ENCODE peak calls at places on chromosomes 11 and 22, in six cellular contexts. Z is heart left ventricle, R is GM12891, S is uterus, A is A549, G is transverse colon. T is an unnamed sample.

GRCh38 chr22:41425704-41426365 is 20.8 kb downstream of the TOB2 start:
- DNase-seq in S (no peak), A (no peak), G (no peak), Z (no peak), R (no peak), T (no peak)

GRCh38 chr11:68792400-68792955 is 41.2 kb upstream of the TESMIN start:
- DNase-seq in G (no peak), R (no peak), A (no peak), S (no peak), Z (no peak), T (no peak)

GRCh38 chr11:111829185-111829968 is 42.0 kb downstream of the ALG9 start:
- DNase-seq in A (no peak), S (no peak), R (no peak), Z (no peak), G (no peak), T (no peak)

GRCh38 chr11:36431429-36432092 is 78.5 kb downstream of the TRAF6 start:
- DNase-seq in Z (no peak), R (no peak), A (peak), S (peak), G (peak), T (no peak)

GRCh38 chr22:27223317-27224177 is 566.2 kb downstream of the MIAT start:
- DNase-seq in R (no peak), A (peak), Z (no peak), G (no peak), S (no peak), T (no peak)

GRCh38 chr11:12205330-12205729 is 94.9 kb downstream of the MICAL2 start:
- DNase-seq in Z (no peak), A (no peak), R (no peak), G (no peak), S (no peak), T (no peak)

GRCh38 chr11:110092577-110093406 is at the start of gene ZC3H12C:
- DNase-seq in G (peak), A (peak), Z (peak), R (peak), S (peak), T (peak)

GRCh38 chr22:39721456-39722325 is 151.1 kb downstream of the CACNA1I start:
- DNase-seq in S (no peak), R (no peak), G (no peak), A (no peak), Z (no peak), T (no peak)

GRCh38 chr11:47477323-47477722 is 28.4 kb upstream of the RAPSN start:
- DNase-seq in S (no peak), G (no peak), Z (no peak), A (no peak), R (no peak), T (no peak)

GRCh38 chr11:67541198-67541597 is 18.0 kb upstream of the CABP2 start:
- DNase-seq in S (no peak), Z (no peak), R (no peak), G (no peak), A (no peak), T (no peak)

DNA sequence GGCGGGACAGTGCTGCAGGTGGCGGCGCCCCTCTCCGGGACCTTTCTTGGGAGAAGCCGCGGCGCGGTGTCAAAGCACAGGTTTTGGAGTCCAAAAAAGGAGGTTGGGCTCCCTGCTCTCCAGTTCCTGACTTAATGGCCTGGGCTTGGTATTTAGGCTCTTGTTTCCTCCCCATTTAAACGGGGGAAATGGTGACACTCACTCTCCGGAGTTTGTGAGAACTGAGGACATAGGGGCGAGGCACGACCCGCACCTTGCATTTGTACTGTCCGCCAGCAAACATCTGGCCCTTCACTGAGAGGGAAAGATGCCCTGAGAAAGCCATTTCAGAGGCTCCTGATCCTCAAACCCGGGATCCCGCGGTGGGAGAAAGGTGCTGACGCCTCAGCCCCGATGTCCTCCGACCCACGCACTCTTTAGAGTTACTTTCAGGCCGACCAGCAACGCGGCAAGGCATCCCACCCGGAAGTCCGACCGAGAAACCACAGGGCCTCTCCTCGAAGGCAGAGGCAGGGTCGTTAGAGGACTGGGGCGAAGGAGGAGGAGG is 2.9 kb upstream of the WDR74 start:
- DNase-seq in A (no peak), Z (peak), S (peak), R (no peak), G (peak), T (peak)
- TF ChIP-seq POLR2A in A (no peak), Z (no peak), S (no peak), R (no peak), G (no peak), T (no peak)

GRCh38 chr11:66359662-66360087 is 11.9 kb downstream of the SLC29A2 start:
- DNase-seq in A (no peak), Z (no peak), G (no peak), R (no peak), S (no peak), T (no peak)
- TF ChIP-seq POLR2A in A (no peak), Z (no peak), G (no peak), R (no peak), S (no peak), T (no peak)

GRCh38 chr22:23800297-23801237 is 13.8 kb downstream of the SMARCB1 start:
- DNase-seq in R (no peak), A (no peak), G (no peak), Z (no peak), S (no peak), T (no peak)

GRCh38 chr22:23804781-23805291 is 18.1 kb downstream of the SMARCB1 start:
- DNase-seq in Z (no peak), G (no peak), R (no peak), S (no peak), A (no peak), T (no peak)

GRCh38 chr22:23801886-23802377 is 15.2 kb downstream of the SMARCB1 start:
- DNase-seq in Z (no peak), S (no peak), R (no peak), G (no peak), A (no peak), T (no peak)

GRCh38 chr22:23801238-23801821 is 14.6 kb downstream of the SMARCB1 start:
- DNase-seq in Z (no peak), S (no peak), R (no peak), A (no peak), G (no peak), T (no peak)

DNA sequence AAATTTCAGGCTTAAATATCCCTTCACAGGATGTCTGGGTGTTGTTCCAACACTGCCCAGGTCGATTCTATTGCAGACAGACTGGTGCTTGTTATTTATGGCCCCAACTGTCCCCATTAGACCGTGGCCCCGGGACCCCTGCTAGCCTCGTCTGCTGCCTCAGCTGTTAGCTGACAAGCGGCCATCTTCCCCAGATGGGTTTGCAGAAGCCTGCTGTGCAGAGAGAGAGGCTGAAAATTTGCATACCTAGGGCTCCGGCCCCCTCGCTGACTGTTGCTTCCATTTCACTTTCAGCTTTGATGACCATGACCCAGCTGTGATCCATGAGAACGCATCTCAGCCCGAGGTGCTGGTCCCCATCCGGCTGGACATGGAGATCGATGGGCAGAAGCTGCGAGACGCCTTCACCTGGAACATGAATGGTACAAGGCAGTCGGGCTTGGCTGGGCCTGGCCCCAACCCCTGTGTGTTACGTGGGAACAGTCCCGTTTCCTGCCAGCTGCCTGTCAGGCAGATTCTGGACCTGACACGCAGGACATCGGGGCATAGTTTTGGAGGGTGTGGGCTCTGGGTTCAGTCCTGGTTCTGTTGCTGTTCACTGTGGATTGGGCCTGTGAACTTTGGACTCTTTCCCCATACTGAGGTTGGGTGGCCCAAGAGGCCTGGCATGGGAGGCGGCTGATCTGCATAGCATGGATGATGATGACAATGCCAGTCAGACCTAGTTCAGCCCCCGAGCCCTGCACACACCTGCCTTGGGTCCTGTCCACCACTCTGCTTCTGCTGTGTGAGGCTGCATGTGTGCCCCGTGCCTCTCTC is 16.4 kb downstream of the SMARCB1 start:
- DNase-seq in A (no peak), Z (no peak), S (no peak), R (no peak), G (peak), T (no peak)
- TF ChIP-seq POLR2A in A (no peak), Z (no peak), S (no peak), R (no peak), G (no peak), T (no peak)

GRCh38 chr11:123478352-123478986 is 48.4 kb downstream of the GRAMD1B start:
- DNase-seq in S (peak), Z (peak), R (no peak), G (peak), A (peak), T (peak)

GRCh38 chr11:123475478-123475877 is 45.4 kb downstream of the GRAMD1B start:
- DNase-seq in A (peak), G (no peak), S (no peak), Z (no peak), R (no peak), T (no peak)

GRCh38 chr11:123474994-123475393 is 44.9 kb downstream of the GRAMD1B start:
- DNase-seq in S (no peak), G (no peak), R (no peak), A (peak), Z (no peak), T (no peak)

GRCh38 chr11:123479048-123479837 is 49.2 kb downstream of the GRAMD1B start:
- DNase-seq in R (no peak), Z (no peak), G (no peak), S (no peak), A (no peak), T (no peak)

DNA sequence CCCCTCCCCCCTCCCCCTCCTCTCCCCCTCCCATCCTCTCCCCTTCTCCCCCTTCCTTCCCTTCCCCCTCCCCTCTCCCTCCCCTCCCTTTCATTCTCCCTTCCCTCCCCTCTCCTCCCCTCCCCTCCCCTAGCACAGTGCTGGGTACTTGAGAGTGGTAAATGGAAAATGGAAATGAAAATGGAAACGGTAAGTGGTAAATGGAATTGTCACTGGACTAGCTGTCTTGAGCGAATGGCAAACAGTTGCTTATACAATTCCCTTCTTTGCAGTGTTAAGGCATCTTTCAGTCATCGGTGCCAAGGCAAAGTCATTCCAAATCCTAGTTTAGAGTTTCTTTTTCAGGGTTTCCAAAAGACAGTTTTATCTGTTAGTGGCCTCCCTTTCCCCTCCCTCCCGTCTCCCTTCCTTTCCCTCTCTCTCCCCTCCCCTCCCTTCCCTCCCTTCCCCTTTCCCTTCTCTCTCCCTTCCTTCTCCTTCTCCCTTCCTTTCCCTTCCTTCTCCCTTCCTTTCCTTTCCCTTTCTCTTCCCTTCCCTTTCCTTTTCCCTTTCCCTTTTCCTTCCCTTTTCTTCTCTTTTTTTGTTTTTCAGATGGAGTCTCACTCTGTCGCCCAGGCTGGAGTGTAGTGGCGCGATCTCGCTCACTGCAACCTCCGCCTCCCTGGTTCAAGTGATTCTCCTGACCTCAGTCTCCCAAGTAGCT is 47.3 kb downstream of the GRAMD1B start:
- DNase-seq in G (no peak), S (no peak), R (no peak), A (no peak), Z (no peak), T (no peak)
- TF ChIP-seq POLR2A in G (no peak), S (no peak), R (no peak), A (no peak), Z (no peak), T (no peak)

DNA sequence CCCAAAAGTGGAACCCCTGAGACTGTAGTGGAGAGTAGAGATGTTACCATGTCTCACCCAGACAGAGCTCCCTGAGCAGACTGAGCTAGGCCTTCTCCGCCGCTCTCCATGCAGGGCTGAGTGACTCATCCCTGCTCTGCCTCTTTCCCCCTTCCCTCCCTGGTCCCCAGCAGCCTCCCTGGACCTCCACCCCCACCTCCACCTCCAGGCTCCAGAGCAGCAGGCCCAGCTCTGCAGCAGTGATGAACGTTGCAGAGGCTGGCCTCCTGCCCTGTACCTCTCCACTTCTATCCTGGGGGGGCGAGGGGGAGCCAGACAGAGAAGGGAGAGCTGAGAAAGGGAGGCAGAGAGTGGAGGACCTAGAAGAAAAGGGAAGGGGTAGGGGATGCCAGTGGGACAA is 19.3 kb upstream of the ARAP1 start:
- DNase-seq in G (no peak), A (no peak), S (no peak), Z (no peak), R (no peak), T (no peak)
- TF ChIP-seq POLR2A in G (no peak), A (no peak), S (no peak), Z (no peak), R (no peak), T (no peak)